ENCODE peak calls at places on chromosomes 7 and 10, in eight cellular contexts. N is GM12865, S is sigmoid colon, K is mucosa of descending colon, H is psoas muscle, X is nephron progenitor cell, C is chondrocyte, G is AG04450. Z is an unnamed sample.

GRCh38 chr7:27156508-27156898 is at the start of gene HOXA7:
- DNase-seq in N (no peak), S (peak; percentile 96), K (peak; percentile 84), H (peak; percentile 82), X (peak; percentile 84), C (no peak), G (no peak), Z (no peak)

GRCh38 chr7:30179016-30179436 is 44.2 kb downstream of the MTURN start:
- DNase-seq in N (peak; percentile 73), S (no peak), K (no peak), H (no peak), X (no peak), C (no peak), G (no peak), Z (no peak)

GRCh38 chr10:22246680-22247391 is 29.0 kb upstream of the EBLN1 start:
- DNase-seq in N (no peak), S (no peak), K (no peak), H (no peak), X (no peak), C (no peak), G (no peak), Z (no peak)

GRCh38 chr7:40595832-40596231 is 461.0 kb downstream of the SUGCT start:
- DNase-seq in N (no peak), S (no peak), K (no peak), H (no peak), X (no peak), C (no peak), G (no peak), Z (no peak)

GRCh38 chr10:66176772-66177171 is 749.1 kb upstream of the LRRTM3 start:
- DNase-seq in N (no peak), S (no peak), K (no peak), H (no peak), X (no peak), C (no peak), G (peak; percentile 20), Z (no peak)

GRCh38 chr7:111833461-111833860 is 271.2 kb upstream of the IMMP2L start:
- DNase-seq in N (no peak), S (no peak), K (no peak), H (no peak), X (no peak), C (no peak), G (no peak), Z (no peak)

GRCh38 chr10:14302035-14302434 is 28.7 kb downstream of the FRMD4A start:
- DNase-seq in N (no peak), S (no peak), K (no peak), H (no peak), X (no peak), C (no peak), G (peak; percentile 6), Z (no peak)

GRCh38 chr7:149071641-149072437 is 18.7 kb downstream of the ZNF786 start:
- DNase-seq in N (peak; percentile 95), S (peak; percentile 34), K (peak; percentile 62), H (peak; percentile 27), X (peak; percentile 62), C (peak; percentile 83), G (no peak), Z (no peak)

GRCh38 chr10:69315100-69315542 is 36.8 kb downstream of the HK1 start:
- DNase-seq in N (no peak), S (no peak), K (no peak), H (no peak), X (no peak), C (no peak), G (no peak), Z (no peak)

GRCh38 chr7:132519936-132520335 is 56.3 kb downstream of the PLXNA4 start:
- DNase-seq in N (no peak), S (no peak), K (no peak), H (no peak), X (no peak), C (no peak), G (no peak), Z (peak; percentile 25)

DNA sequence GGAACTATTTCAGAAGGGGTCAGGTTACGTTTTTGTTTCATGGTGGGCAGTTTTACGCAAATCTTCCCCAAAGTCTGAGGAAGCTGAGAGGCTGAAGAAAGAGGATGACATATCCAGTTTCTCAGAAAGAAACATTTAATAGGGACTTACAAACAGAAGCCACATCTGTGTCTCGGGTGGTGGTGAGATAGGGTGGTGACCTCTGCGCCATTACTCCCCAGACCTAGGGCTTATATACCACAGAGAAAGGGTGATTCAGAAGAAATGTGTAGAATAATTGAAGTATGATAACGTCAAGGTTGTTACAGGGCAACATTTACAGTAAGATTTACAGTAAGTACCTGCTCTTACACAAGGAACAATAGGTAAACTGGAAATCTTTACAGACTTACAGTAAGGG is 43.0 kb upstream of the RELN start:
- DNase-seq in N (no peak), S (no peak), K (no peak), H (no peak), X (no peak), C (no peak), G (no peak), Z (no peak)
- TF ChIP-seq CTCF in N (no peak), S (no peak), K (no peak), H (no peak), X (no peak), C (no peak), G (no peak), Z (no peak)

GRCh38 chr10:78852447-78852846 is 216.3 kb upstream of the ZMIZ1 start:
- DNase-seq in N (no peak), S (no peak), K (no peak), H (no peak), X (no peak), C (no peak), G (no peak), Z (no peak)

GRCh38 chr10:78851652-78852051 is 217.1 kb upstream of the ZMIZ1 start:
- DNase-seq in N (no peak), S (no peak), K (no peak), H (no peak), X (no peak), C (no peak), G (no peak), Z (no peak)

GRCh38 chr10:78850611-78851010 is 218.2 kb upstream of the ZMIZ1 start:
- DNase-seq in N (no peak), S (no peak), K (no peak), H (no peak), X (no peak), C (no peak), G (no peak), Z (no peak)

GRCh38 chr10:78853864-78854263 is 214.9 kb upstream of the ZMIZ1 start:
- DNase-seq in N (no peak), S (no peak), K (no peak), H (no peak), X (no peak), C (no peak), G (no peak), Z (no peak)

GRCh38 chr10:78852856-78853255 is 215.9 kb upstream of the ZMIZ1 start:
- DNase-seq in N (peak; percentile 17), S (no peak), K (no peak), H (no peak), X (peak; percentile 22), C (no peak), G (no peak), Z (no peak)
- TF ChIP-seq CTCF in N (peak; percentile 31), S (no peak), K (peak; percentile 11), H (no peak), X (peak; percentile 25), C (peak; percentile 57), G (peak; percentile 23), Z (no peak)

GRCh38 chr7:45721949-45722598 is 147.9 kb downstream of the ADCY1 start:
- DNase-seq in N (no peak), S (no peak), K (no peak), H (no peak), X (no peak), C (peak; percentile 61), G (no peak), Z (no peak)
- TF ChIP-seq CTCF in N (no peak), S (no peak), K (no peak), H (no peak), X (no peak), C (peak; percentile 22), G (no peak), Z (no peak)

GRCh38 chr10:43362191-43362839 is 9.1 kb upstream of the FXYD4 start:
- DNase-seq in N (peak; percentile 94), S (peak; percentile 97), K (peak; percentile 98), H (peak; percentile 92), X (peak; percentile 84), C (no peak), G (peak; percentile 20), Z (peak; percentile 83)
- TF ChIP-seq CTCF in N (peak; percentile 9), S (peak; percentile 43), K (peak; percentile 49), H (peak; percentile 36), X (no peak), C (peak; percentile 60), G (peak; percentile 44), Z (no peak)

GRCh38 chr7:90551036-90551435 is 45.1 kb upstream of the CDK14 start:
- DNase-seq in N (no peak), S (no peak), K (no peak), H (no peak), X (no peak), C (no peak), G (no peak), Z (no peak)

GRCh38 chr7:90552521-90552920 is 43.6 kb upstream of the CDK14 start:
- DNase-seq in N (no peak), S (no peak), K (no peak), H (no peak), X (no peak), C (no peak), G (no peak), Z (no peak)
- TF ChIP-seq CTCF in N (no peak), S (no peak), K (no peak), H (peak; percentile 53), X (no peak), C (peak; percentile 84), G (peak; percentile 34), Z (no peak)

GRCh38 chr7:86786376-86786775 is 142.7 kb downstream of the GRM3 start:
- DNase-seq in N (peak; percentile 5), S (no peak), K (peak; percentile 33), H (no peak), X (no peak), C (peak; percentile 75), G (no peak), Z (no peak)

GRCh38 chr7:86785641-86786040 is 141.9 kb downstream of the GRM3 start:
- DNase-seq in N (peak; percentile 78), S (no peak), K (no peak), H (no peak), X (no peak), C (no peak), G (no peak), Z (no peak)

GRCh38 chr7:86788948-86789347 is 145.2 kb downstream of the GRM3 start:
- DNase-seq in N (peak; percentile 28), S (no peak), K (no peak), H (no peak), X (no peak), C (no peak), G (no peak), Z (no peak)

GRCh38 chr7:86790383-86790782 is 146.7 kb downstream of the GRM3 start:
- DNase-seq in N (peak; percentile 19), S (no peak), K (no peak), H (no peak), X (no peak), C (no peak), G (no peak), Z (no peak)

GRCh38 chr7:86784765-86785164 is 141.1 kb downstream of the GRM3 start:
- DNase-seq in N (no peak), S (no peak), K (no peak), H (no peak), X (no peak), C (no peak), G (no peak), Z (no peak)
- TF ChIP-seq CTCF in N (no peak), S (no peak), K (no peak), H (no peak), X (no peak), C (no peak), G (no peak), Z (no peak)